ENCODE peak calls at places on chromosome 15, in five cellular contexts. S is H1, R is K562, Z is A549, J is transverse colon. H is an unnamed sample.

GRCh38 chr15:36814085-36814484 is 234.7 kb downstream of the CDIN1 start:
- DNase-seq in R (no peak), S (no peak), J (no peak), Z (no peak), H (no peak)

GRCh38 chr15:43749690-43750345 is 3.6 kb downstream of the PDIA3 start:
- DNase-seq in S (no peak), Z (no peak), J (no peak), R (no peak), H (no peak)

GRCh38 chr15:44147636-44148035 is 47.4 kb downstream of the FRMD5 start:
- DNase-seq in R (no peak), S (no peak), Z (no peak), J (no peak), H (no peak)

GRCh38 chr15:22944651-22945050 is 35.5 kb downstream of the CYFIP1 start:
- DNase-seq in J (peak), R (no peak), Z (no peak), S (no peak), H (no peak)

GRCh38 chr15:44580105-44580504 is 43.2 kb downstream of the EIF3J start:
- DNase-seq in S (no peak), R (no peak), J (no peak), Z (no peak), H (no peak)

GRCh38 chr15:93210995-93211394 is 122.0 kb upstream of the RGMA start:
- DNase-seq in J (no peak), S (no peak), Z (no peak), R (no peak), H (no peak)

GRCh38 chr15:85897818-85898717 is 103.3 kb upstream of the KLHL25 start:
- DNase-seq in J (no peak), Z (no peak), S (peak), R (no peak), H (no peak)

GRCh38 chr15:73605759-73606423 is 27.3 kb downstream of the NPTN start:
- DNase-seq in S (no peak), R (no peak), J (no peak), Z (no peak), H (no peak)

GRCh38 chr15:78061963-78062427 is 15.5 kb downstream of the TBC1D2B start:
- DNase-seq in Z (no peak), J (no peak), S (no peak), R (peak), H (no peak)

GRCh38 chr15:22257047-22257667 is 176.8 kb downstream of the OR4M2 start:
- DNase-seq in R (no peak), J (no peak), Z (peak), S (no peak), H (no peak)

GRCh38 chr15:84883433-84883832 is 1.0 kb upstream of the SLC28A1 start:
- DNase-seq in Z (no peak), S (no peak), R (no peak), J (no peak), H (no peak)

GRCh38 chr15:88255496-88256171 is 905 bp downstream of the NTRK3 start:
- DNase-seq in S (no peak), J (no peak), R (no peak), Z (peak), H (no peak)

GRCh38 chr15:70113304-70113700 is 15.6 kb upstream of the TLE3 start:
- DNase-seq in R (no peak), J (peak), S (no peak), Z (no peak), H (no peak)

GRCh38 chr15:91302588-91303439 is 202.8 kb downstream of the SV2B start:
- DNase-seq in Z (peak), R (peak), S (peak), J (peak), H (peak)
- TF ChIP-seq EP300 in Z (no peak), R (no peak), S (no peak), J (no peak), H (no peak)

GRCh38 chr15:42156266-42156922 is at the start of gene PLA2G4F:
- DNase-seq in Z (no peak), S (no peak), R (no peak), J (peak), H (no peak)
- H3K4me3 ChIP-seq in Z (no peak), S (no peak), R (no peak), J (no peak), H (no peak)

GRCh38 chr15:79562538-79563298 is 130.6 kb downstream of the MINAR1 start:
- DNase-seq in S (no peak), J (no peak), Z (no peak), R (no peak), H (no peak)
- TF ChIP-seq POLR2A in S (no peak), J (no peak), Z (no peak), R (no peak), H (no peak)

GRCh38 chr15:101372960-101373525 is 78.0 kb upstream of the SNRPA1 start:
- DNase-seq in J (peak), R (no peak), Z (no peak), S (no peak), H (no peak)
- TF ChIP-seq EP300 in J (no peak), R (no peak), Z (no peak), S (no peak), H (no peak)

DNA sequence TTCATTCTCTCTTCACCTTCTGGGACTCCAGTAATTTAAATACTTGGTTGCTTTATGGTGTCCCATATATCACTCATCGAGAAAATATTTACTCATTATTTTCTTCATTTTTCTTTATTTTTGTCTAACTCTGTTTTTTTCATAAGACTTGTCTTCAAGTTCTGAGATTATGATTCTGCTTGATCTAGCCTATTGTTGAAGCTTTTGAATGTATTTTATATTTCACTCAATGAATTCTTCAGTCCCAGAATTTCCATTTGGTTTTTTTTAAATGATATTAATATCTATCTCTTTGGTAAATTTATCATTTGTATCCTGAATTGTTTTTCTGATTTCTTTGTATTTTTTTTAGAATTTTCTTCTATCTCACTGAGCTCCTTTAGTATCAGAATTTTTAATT is 117.0 kb downstream of the LRRK1 start:
- DNase-seq in S (no peak), R (no peak), J (no peak), Z (no peak), H (no peak)
- H3K4me3 ChIP-seq in S (no peak), R (no peak), J (no peak), Z (no peak), H (no peak)

DNA sequence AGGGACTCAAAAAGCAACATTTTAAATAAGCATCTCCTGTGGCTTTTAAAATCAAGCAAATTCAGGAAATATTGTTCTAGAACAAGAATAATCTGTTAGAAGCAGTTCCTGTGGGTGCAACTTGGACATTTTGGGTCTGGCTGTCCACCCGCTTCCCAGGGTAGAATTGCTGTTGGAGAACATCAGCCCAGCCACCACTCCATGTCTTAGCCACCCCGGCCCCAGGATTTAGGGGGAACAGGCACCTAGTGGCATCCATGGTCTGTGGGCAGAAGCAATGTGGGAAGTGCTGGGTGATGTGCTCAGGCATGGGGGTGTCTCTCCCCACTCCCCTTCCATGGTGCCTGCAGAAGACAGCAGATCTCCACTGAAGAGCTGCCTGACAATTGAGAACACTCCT is 162.6 kb downstream of the KLF13 start:
- DNase-seq in Z (no peak), S (no peak), J (no peak), R (no peak), H (no peak)
- TF ChIP-seq POLR2A in Z (no peak), S (no peak), J (no peak), R (no peak), H (no peak)

DNA sequence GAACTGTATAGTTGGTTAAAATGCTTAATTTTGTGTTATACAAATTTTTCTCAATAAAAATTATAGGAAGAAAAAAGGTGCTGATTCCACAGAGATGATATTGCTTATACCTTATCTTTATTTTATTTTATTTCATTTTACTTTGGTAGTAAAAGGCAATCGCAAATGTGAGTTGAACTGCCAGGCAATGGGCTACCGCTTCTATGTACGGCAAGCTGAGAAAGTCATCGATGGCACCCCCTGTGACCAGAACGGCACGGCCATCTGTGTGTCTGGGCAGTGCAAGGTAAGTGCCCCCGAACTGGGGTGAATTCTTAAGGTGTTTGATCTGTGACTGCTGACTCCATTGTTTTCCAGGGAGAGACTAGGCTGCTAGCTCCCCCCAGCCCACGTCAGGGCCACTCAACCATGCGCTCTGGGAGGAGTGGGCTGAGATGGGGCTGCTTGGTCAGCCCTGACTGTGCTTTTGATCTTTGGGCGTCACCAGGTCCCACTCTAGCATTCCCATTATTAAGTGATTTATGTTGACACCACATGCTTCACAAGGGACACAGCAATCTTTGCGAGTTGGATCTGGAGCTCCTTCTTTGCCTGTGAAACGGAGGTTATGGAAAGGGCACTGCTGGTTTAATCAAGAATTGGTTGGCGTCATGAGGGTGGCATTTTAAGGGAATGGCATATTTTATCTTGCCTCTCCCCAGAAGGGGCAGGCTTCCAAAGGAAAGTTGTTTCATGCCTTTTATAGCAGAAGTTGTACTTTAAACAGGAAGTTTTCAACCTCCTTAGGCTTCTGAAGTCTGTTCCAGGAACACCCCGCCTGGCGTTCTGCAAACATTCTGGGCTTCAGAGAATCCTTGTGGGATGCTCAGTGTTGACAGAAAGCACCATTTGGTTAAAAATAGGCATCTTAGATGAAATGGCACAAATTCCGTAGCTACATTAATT is 296.5 kb downstream of the THSD4 start:
- DNase-seq in J (peak), R (no peak), Z (peak), S (no peak), H (no peak)
- TF ChIP-seq EP300 in J (no peak), R (no peak), Z (peak), S (no peak), H (peak)

GRCh38 chr15:66411190-66411589 is 24.5 kb downstream of the MAP2K1 start:
- DNase-seq in R (no peak), J (no peak), S (no peak), Z (no peak), H (no peak)
- H3K4me3 ChIP-seq in R (no peak), J (no peak), S (no peak), Z (no peak), H (no peak)

GRCh38 chr15:56244237-56244810 is 645 bp upstream of the RFX7 start:
- DNase-seq in Z (peak), S (no peak), R (peak), J (peak), H (no peak)
- TF ChIP-seq POLR2A in Z (peak), S (peak), R (no peak), J (no peak), H (no peak)

DNA sequence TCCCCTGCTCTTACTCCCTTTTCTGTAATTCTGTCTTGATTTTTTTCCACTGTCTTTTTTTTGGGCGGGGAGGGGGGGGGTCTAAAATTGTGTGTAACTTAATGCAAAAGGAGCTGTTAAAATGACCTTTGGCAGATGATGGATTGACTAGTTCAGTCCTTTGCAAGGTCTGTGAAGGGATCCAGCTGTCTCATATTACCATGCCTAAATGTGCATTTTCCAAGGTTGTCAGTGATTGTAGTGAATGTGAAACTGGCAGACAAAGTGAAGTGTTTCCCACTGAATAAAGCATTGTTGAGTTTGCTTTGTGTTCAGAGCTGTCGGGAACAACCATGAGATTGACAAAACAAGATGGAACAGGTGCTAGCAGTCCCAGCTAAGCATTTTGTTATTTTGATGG is 110.1 kb upstream of the SKOR1 start:
- DNase-seq in J (no peak), Z (no peak), R (no peak), S (no peak), H (no peak)
- TF ChIP-seq EP300 in J (no peak), Z (no peak), R (no peak), S (no peak), H (no peak)